ENCODE peak calls at places on chromosomes 1 and 21, in five cellular contexts. P is GM23338, U is colonic mucosa, A is AG10803, G is upper lobe of right lung. Q is an unnamed sample.

GRCh38 chr1:13535227-13535626 is 21.4 kb upstream of the LRRC38 start:
- DNase-seq in P (no peak), U (no peak), A (no peak), G (peak), Q (no peak)

GRCh38 chr21:33640697-33641338 is 723 bp downstream of the CRYZL1 start:
- DNase-seq in P (peak), U (peak), A (peak), G (no peak), Q (no peak)

GRCh38 chr1:247079141-247079874 is 697 bp upstream of the ZNF670 start:
- DNase-seq in P (peak), U (no peak), A (no peak), G (no peak), Q (no peak)

GRCh38 chr1:67390041-67390887 is 39.9 kb downstream of the SERBP1 start:
- DNase-seq in P (peak), U (no peak), A (peak), G (no peak), Q (no peak)

GRCh38 chr1:10793129-10793651 is 3.3 kb downstream of the CASZ1 start:
- DNase-seq in P (peak), U (peak), A (peak), G (no peak), Q (peak)

GRCh38 chr1:66732407-66733166 is 19.7 kb upstream of the DYNLT5 start:
- DNase-seq in P (no peak), U (no peak), A (peak), G (no peak), Q (peak)

GRCh38 chr1:54117815-54118563 is 34.8 kb downstream of the CDCP2 start:
- DNase-seq in P (no peak), U (no peak), A (no peak), G (peak), Q (no peak)

GRCh38 chr1:93678491-93678890 is 3.1 kb downstream of the BCAR3 start:
- DNase-seq in P (no peak), U (no peak), A (no peak), G (no peak), Q (no peak)

GRCh38 chr1:37537378-37537777 is 16.7 kb downstream of the SNIP1 start:
- DNase-seq in P (no peak), U (no peak), A (peak), G (no peak), Q (peak)

GRCh38 chr1:11654571-11655262 is at the start of gene FBXO44:
- DNase-seq in P (peak), U (peak), A (no peak), G (peak), Q (peak)

GRCh38 chr1:59163268-59164092 is 133.4 kb upstream of the FGGY start:
- DNase-seq in P (no peak), U (no peak), A (peak), G (no peak), Q (peak)

GRCh38 chr1:203807211-203807610 is 11.8 kb downstream of the ZBED6 start:
- DNase-seq in P (no peak), U (no peak), A (peak), G (no peak), Q (peak)

GRCh38 chr1:12038356-12039140 is 19.2 kb downstream of the MIIP start:
- DNase-seq in P (no peak), U (no peak), A (no peak), G (no peak), Q (no peak)

GRCh38 chr1:158649052-158649451 is 37.5 kb downstream of the SPTA1 start:
- DNase-seq in P (peak), U (no peak), A (no peak), G (no peak), Q (no peak)

GRCh38 chr1:1947493-1947892 is 28.4 kb upstream of the TMEM52 start:
- DNase-seq in P (no peak), U (no peak), A (no peak), G (no peak), Q (no peak)

GRCh38 chr1:61742620-61743431 is 546 bp downstream of the PATJ start:
- DNase-seq in P (peak), U (peak), A (peak), G (no peak), Q (peak)

GRCh38 chr1:246005067-246005466 is 502.0 kb downstream of the SMYD3 start:
- DNase-seq in P (no peak), U (no peak), A (peak), G (no peak), Q (peak)

GRCh38 chr1:244451539-244451950 is at the start of gene ADSS2:
- DNase-seq in P (no peak), U (no peak), A (no peak), G (no peak), Q (no peak)

GRCh38 chr1:112251766-112252506 is 144.1 kb upstream of the CTTNBP2NL start:
- DNase-seq in P (no peak), U (no peak), A (peak), G (no peak), Q (peak)

GRCh38 chr1:176479920-176480319 is 16.9 kb downstream of the PAPPA2 start:
- DNase-seq in P (peak), U (no peak), A (no peak), G (no peak), Q (no peak)

GRCh38 chr1:24297187-24297851 is 21.8 kb upstream of the GRHL3 start:
- DNase-seq in P (no peak), U (no peak), A (no peak), G (no peak), Q (no peak)

GRCh38 chr1:156896490-156897033 is 3.0 kb downstream of the PEAR1 start:
- DNase-seq in P (peak), U (no peak), A (peak), G (no peak), Q (peak)

GRCh38 chr1:179128520-179128919 is 46.6 kb downstream of the TOR3A start:
- DNase-seq in P (no peak), U (no peak), A (no peak), G (no peak), Q (no peak)

GRCh38 chr1:210123924-210124589 is 108.5 kb upstream of the SERTAD4 start:
- DNase-seq in P (no peak), U (no peak), A (peak), G (no peak), Q (peak)

GRCh38 chr21:15651172-15651571 is 78.6 kb upstream of the USP25 start:
- DNase-seq in P (no peak), U (no peak), A (no peak), G (no peak), Q (no peak)

GRCh38 chr1:212578043-212578442 is 30.5 kb upstream of the ATF3 start:
- DNase-seq in P (no peak), U (no peak), A (no peak), G (no peak), Q (no peak)

DNA sequence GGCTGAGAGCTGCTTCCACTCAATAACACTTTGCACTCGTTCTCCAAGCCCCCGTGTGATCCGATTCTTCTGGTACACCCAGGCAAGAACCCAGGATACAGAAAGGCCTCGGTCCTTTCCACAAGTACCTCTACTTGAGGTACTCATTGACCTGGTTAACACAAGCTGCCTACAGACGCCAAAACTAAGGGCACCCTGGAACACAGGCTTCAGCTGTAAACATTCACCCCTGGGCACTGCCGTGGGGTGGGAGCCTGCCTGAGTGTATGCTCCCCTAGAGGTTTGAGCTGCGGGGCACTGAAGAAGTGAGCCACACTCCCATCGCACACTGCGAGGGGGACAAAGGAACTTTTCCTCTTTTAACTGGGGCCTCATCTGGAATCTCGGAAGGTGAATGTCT is 30.5 kb downstream of the LRRC3 start:
- DNase-seq in P (no peak), U (no peak), A (no peak), G (no peak), Q (no peak)
- H3K4me3 ChIP-seq in P (peak), U (peak), A (peak), G (peak), Q (peak)

GRCh38 chr21:37563641-37564340 is 197.2 kb downstream of the DYRK1A start:
- DNase-seq in P (peak), U (peak), A (peak), G (peak), Q (peak)
- TF ChIP-seq CTCF in P (peak), U (no peak), A (peak), G (peak), Q (peak)

DNA sequence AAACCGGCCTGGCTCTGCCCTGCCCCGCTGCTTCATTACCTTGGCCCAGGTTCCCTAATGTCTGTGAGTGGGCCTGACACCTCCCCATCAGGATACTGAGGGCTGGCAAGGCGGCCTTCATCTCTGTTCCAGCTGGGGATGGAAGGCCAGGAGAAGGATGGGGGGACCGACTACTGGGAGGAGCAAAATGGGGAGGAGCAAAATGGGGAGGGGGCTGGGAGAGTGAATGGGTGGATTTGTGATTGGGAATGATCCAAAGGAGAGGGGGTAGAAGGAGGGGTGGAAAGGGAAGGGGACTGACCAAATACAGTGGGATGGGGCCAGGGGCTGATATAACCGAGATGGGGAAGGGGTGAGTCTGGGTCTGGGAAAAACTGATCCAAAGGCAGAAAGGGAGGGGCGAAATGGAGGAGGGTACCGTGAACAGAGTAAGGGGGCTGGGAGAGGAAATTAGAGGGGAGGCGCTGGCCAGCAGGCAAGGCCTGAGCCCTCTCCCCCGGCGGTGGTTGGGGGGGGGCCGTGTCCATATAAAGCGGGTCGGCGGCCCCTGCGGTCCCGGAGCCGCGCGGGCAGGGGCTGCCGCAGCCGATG is at the start of gene FOXE3:
- DNase-seq in P (peak), U (no peak), A (no peak), G (no peak), Q (no peak)
- H3K4me3 ChIP-seq in P (peak), U (peak), A (peak), G (no peak), Q (peak)

GRCh38 chr1:18608534-18608933 is 22.1 kb upstream of the PAX7 start:
- DNase-seq in P (peak), U (no peak), A (no peak), G (no peak), Q (no peak)
- TF ChIP-seq CTCF in P (peak), U (no peak), A (no peak), G (no peak), Q (no peak)

DNA sequence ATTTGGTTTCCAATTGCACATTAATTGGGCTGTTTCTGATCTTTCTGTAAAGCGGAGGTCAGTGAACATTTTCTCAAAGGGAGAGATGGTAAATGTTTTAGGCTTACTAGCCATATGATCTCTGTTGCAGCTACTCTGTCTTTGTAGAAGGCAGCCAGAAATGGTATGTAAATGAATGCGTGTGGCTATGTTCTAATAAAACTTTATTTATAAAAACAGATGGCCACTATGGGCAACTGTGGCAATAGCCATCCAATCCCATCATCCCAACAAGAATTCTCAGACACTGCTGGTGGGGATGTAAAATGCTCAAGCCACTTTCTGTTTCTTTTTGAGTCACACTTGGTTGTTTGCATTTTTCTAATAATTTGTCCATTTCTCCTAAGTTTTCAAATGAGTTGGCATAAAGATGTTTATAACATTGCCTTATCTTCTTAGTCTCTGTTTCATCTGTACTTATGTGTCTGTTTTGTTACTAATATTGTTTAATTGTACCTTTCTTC is 448.8 kb upstream of the VAMP3 start:
- DNase-seq in P (no peak), U (no peak), A (peak), G (no peak), Q (no peak)
- H3K4me3 ChIP-seq in P (no peak), U (no peak), A (no peak), G (no peak), Q (no peak)

GRCh38 chr1:154404984-154405761 is at the start of gene IL6R:
- DNase-seq in P (peak), U (peak), A (peak), G (peak), Q (peak)

GRCh38 chr1:154406572-154406879 is 1.4 kb downstream of the IL6R start:
- DNase-seq in P (no peak), U (no peak), A (no peak), G (no peak), Q (no peak)

GRCh38 chr1:154404511-154404931 is 622 bp upstream of the IL6R start:
- DNase-seq in P (no peak), U (peak), A (no peak), G (peak), Q (no peak)

GRCh38 chr1:154407021-154407865 is 2.1 kb downstream of the IL6R start:
- DNase-seq in P (no peak), U (peak), A (no peak), G (peak), Q (no peak)

DNA sequence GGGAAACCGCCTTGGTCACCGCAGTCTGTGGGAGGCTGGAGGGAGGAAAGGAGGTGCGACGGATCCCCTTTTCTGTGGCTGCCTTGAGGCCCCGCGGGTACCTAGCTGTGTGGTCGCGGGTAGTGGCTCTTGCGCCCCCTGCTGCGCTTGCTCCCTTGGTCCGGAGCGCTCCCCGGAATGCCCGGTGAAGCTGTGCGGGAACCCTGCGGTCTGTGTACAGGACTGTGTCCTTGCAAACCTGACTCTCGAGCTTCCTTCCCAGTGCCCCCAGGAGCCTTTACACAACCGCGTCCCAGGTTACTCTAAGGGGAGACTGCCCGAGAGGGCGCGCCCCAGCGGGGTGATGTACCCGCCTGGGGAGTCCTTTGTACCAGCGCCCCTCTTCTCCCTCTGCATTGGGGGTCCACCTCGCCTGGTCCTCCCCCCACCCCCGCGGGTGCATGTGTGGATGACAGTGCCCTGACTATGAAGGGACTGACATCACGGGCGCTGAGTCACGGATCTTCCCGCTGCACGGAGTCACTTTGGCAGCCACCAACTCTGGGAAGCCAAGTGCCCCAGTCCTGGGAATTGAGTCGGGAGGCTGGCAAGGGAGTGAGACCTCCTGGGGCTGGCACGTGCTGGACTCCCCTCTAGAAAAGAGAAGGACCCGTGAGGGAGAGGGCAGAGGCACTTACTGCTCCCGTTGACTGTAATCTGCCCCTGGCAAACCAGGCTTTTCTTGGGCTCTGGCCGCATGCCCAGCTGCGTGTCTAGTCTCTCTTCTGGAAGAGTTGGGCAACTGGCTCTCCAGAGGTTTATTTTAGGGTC is 824 bp downstream of the IL6R start:
- DNase-seq in P (peak), U (peak), A (peak), G (peak), Q (peak)
- TF ChIP-seq CTCF in P (no peak), U (no peak), A (peak), G (peak), Q (peak)

DNA sequence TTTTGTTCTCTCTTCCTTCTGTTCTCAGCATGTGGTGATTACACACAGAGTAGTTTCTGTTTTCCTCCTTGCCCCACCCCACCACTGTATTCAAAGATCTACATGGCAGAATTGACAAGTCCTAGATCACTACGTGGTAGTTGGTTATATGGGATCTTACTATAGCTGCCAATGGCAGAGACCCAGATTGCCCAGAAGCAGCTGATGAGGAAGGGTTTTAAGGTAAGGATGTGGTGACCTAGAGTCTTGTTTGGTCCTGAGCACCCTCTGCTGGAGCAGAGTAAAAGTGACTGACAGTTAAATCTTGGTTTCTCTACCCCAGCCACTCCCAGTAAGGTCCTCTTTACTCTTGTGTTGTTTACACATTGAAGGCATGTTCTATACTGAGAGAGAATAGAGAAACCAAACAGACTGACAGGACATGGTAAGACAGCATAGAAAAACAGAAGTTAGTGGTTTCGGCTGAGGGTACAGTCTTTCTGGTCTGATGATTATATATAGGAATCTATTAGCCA is 22.8 kb upstream of the STRIP1 start:
- DNase-seq in P (peak), U (peak), A (peak), G (no peak), Q (no peak)
- H3K4me3 ChIP-seq in P (no peak), U (no peak), A (no peak), G (no peak), Q (no peak)

DNA sequence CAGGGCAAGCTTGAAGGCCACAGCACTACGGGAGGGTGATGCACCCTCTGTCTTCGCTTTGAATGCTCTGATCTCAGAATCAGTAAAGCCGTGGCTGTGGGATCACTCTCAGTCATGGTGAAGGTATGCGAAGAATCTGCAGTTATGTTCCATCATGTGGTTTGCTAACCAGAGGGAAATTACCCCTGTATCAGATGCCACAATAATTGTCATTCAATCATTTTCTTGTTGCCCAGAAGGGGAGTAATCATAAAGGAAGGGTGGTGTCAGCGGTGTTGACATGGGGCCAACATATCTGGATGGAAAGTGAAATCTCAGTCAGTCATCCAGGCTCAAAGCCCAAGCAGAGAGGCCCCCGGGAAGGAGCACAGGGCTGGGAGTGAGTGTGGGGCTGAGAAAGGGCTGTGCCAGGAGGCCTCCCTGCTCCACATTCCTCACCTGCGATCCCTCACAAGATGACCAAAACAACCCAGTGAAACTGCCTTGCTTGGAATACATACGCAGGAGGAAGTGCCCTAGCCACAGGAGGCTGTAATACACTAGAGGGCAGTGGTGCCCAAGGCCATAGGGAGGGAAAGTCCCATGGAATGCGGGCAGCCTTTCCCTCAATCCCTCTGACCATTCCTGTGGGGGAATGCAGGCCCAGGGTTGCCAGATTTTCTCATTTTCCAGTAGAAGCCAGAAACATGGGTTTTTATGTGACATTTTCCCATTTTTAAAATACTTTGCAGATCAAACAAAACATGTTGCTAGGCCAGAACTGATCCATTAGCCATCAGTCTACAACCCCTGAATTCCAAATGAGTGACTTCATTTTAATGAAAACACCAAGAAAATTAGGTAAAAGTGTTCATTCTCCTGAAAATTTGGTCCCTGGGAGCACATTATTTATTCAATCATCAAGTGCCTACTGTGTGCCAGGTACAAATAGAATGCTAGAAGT is 95.7 kb upstream of the VANGL1 start:
- DNase-seq in P (peak), U (peak), A (peak), G (no peak), Q (peak)
- TF ChIP-seq CTCF in P (peak), U (peak), A (peak), G (peak), Q (peak)

DNA sequence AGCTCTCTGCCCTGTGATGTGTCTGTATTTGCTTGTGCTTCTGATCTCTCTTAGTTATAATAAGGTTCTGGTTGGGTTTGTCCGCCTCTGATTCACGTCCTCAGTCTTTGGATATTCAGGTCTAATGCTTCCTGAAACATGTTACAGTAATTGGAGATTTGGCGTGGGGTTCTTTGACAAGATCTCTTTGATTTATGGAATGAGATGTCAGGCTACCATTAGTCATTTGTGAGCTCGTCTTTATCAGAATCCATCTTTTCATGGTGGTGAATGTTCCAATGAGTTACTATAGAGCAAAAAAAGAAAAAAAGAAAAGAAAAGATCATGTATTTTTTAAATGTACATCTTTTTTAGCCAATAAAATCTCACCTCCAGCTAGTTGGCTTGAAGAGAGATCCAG is 62.6 kb downstream of the BACE2 start:
- DNase-seq in P (no peak), U (no peak), A (no peak), G (no peak), Q (no peak)
- H3K4me3 ChIP-seq in P (no peak), U (no peak), A (no peak), G (no peak), Q (no peak)

GRCh38 chr1:63802109-63802508 is 28.3 kb downstream of the ROR1 start:
- DNase-seq in P (no peak), U (no peak), A (no peak), G (no peak), Q (no peak)
- TF ChIP-seq CTCF in P (peak), U (no peak), A (no peak), G (no peak), Q (no peak)